ENCODE peak calls at places on chromosome 21, in nine cellular contexts. One of them, this sample, is unnamed.

GRCh38 chr21:15687208-15687607 is 42.6 kb upstream of the USP25 start:
- DNase-seq in activated CD8-positive, alpha-beta T cell treated with anti-CD3 and anti-CD28 coated beads for 36 hours: no peak
- DNase-seq in mucosa of gallbladder: no peak
- DNase-seq in HuH-7: no peak
- DNase-seq in stimulated activated CD8-positive, alpha-beta memory T cell treated with anti-CD3 and anti-CD28 coated beads, Interleukin-7, amount 100 ng/mL, for 1 hour: no peak
- DNase-seq in stimulated activated CD4-positive, alpha-beta T cell treated with anti-CD3 and anti-CD28 coated beads, Interleukin-1b, Interleukin-23, amount 100 ng/mL, for 24 hours: no peak
- DNase-seq in immature natural killer cell: no peak
- DNase-seq in nucleus accumbens: no peak
- DNase-seq in NCI-H774: no peak
- DNase-seq in this sample: no peak

GRCh38 chr21:31366825-31367224 is 22.8 kb upstream of the TIAM1 start:
- DNase-seq in HuH-7: no peak
- DNase-seq in activated CD8-positive, alpha-beta T cell treated with anti-CD3 and anti-CD28 coated beads for 36 hours: no peak
- DNase-seq in immature natural killer cell: no peak
- DNase-seq in nucleus accumbens: no peak
- DNase-seq in mucosa of gallbladder: peak
- DNase-seq in stimulated activated CD4-positive, alpha-beta T cell treated with anti-CD3 and anti-CD28 coated beads, Interleukin-1b, Interleukin-23, amount 100 ng/mL, for 24 hours: no peak
- DNase-seq in stimulated activated CD8-positive, alpha-beta memory T cell treated with anti-CD3 and anti-CD28 coated beads, Interleukin-7, amount 100 ng/mL, for 1 hour: no peak
- DNase-seq in NCI-H774: no peak
- DNase-seq in this sample: no peak

GRCh38 chr21:24823247-24823646 is 784.0 kb downstream of the MRPL39 start:
- DNase-seq in mucosa of gallbladder: no peak
- DNase-seq in stimulated activated CD8-positive, alpha-beta memory T cell treated with anti-CD3 and anti-CD28 coated beads, Interleukin-7, amount 100 ng/mL, for 1 hour: no peak
- DNase-seq in NCI-H774: no peak
- DNase-seq in nucleus accumbens: no peak
- DNase-seq in activated CD8-positive, alpha-beta T cell treated with anti-CD3 and anti-CD28 coated beads for 36 hours: no peak
- DNase-seq in immature natural killer cell: no peak
- DNase-seq in HuH-7: no peak
- DNase-seq in stimulated activated CD4-positive, alpha-beta T cell treated with anti-CD3 and anti-CD28 coated beads, Interleukin-1b, Interleukin-23, amount 100 ng/mL, for 24 hours: no peak
- DNase-seq in this sample: no peak

GRCh38 chr21:36535618-36536241 is 55.8 kb upstream of the CLDN14 start:
- DNase-seq in stimulated activated CD4-positive, alpha-beta T cell treated with anti-CD3 and anti-CD28 coated beads, Interleukin-1b, Interleukin-23, amount 100 ng/mL, for 24 hours: no peak
- DNase-seq in mucosa of gallbladder: no peak
- DNase-seq in nucleus accumbens: no peak
- DNase-seq in stimulated activated CD8-positive, alpha-beta memory T cell treated with anti-CD3 and anti-CD28 coated beads, Interleukin-7, amount 100 ng/mL, for 1 hour: no peak
- DNase-seq in NCI-H774: no peak
- DNase-seq in immature natural killer cell: no peak
- DNase-seq in activated CD8-positive, alpha-beta T cell treated with anti-CD3 and anti-CD28 coated beads for 36 hours: no peak
- DNase-seq in HuH-7: no peak
- DNase-seq in this sample: no peak

GRCh38 chr21:36487641-36488307 is 7.9 kb upstream of the CLDN14 start:
- DNase-seq in nucleus accumbens: no peak
- DNase-seq in mucosa of gallbladder: peak
- DNase-seq in immature natural killer cell: no peak
- DNase-seq in HuH-7: no peak
- DNase-seq in stimulated activated CD8-positive, alpha-beta memory T cell treated with anti-CD3 and anti-CD28 coated beads, Interleukin-7, amount 100 ng/mL, for 1 hour: no peak
- DNase-seq in stimulated activated CD4-positive, alpha-beta T cell treated with anti-CD3 and anti-CD28 coated beads, Interleukin-1b, Interleukin-23, amount 100 ng/mL, for 24 hours: no peak
- DNase-seq in activated CD8-positive, alpha-beta T cell treated with anti-CD3 and anti-CD28 coated beads for 36 hours: no peak
- DNase-seq in NCI-H774: peak
- DNase-seq in this sample: no peak

GRCh38 chr21:40841524-40842196 is 5.3 kb downstream of the DSCAM start:
- DNase-seq in mucosa of gallbladder: peak
- DNase-seq in stimulated activated CD8-positive, alpha-beta memory T cell treated with anti-CD3 and anti-CD28 coated beads, Interleukin-7, amount 100 ng/mL, for 1 hour: no peak
- DNase-seq in HuH-7: peak
- DNase-seq in immature natural killer cell: no peak
- DNase-seq in NCI-H774: peak
- DNase-seq in activated CD8-positive, alpha-beta T cell treated with anti-CD3 and anti-CD28 coated beads for 36 hours: peak
- DNase-seq in nucleus accumbens: peak
- DNase-seq in stimulated activated CD4-positive, alpha-beta T cell treated with anti-CD3 and anti-CD28 coated beads, Interleukin-1b, Interleukin-23, amount 100 ng/mL, for 24 hours: no peak
- DNase-seq in this sample: peak

GRCh38 chr21:22575165-22575584 is 1577.0 kb downstream of the NCAM2 start:
- DNase-seq in nucleus accumbens: no peak
- DNase-seq in NCI-H774: peak
- DNase-seq in mucosa of gallbladder: no peak
- DNase-seq in HuH-7: peak
- DNase-seq in immature natural killer cell: no peak
- DNase-seq in stimulated activated CD8-positive, alpha-beta memory T cell treated with anti-CD3 and anti-CD28 coated beads, Interleukin-7, amount 100 ng/mL, for 1 hour: no peak
- DNase-seq in stimulated activated CD4-positive, alpha-beta T cell treated with anti-CD3 and anti-CD28 coated beads, Interleukin-1b, Interleukin-23, amount 100 ng/mL, for 24 hours: no peak
- DNase-seq in activated CD8-positive, alpha-beta T cell treated with anti-CD3 and anti-CD28 coated beads for 36 hours: peak
- DNase-seq in this sample: peak

GRCh38 chr21:45972353-45972715 is 9.2 kb upstream of the COL6A1 start:
- DNase-seq in activated CD8-positive, alpha-beta T cell treated with anti-CD3 and anti-CD28 coated beads for 36 hours: peak
- DNase-seq in HuH-7: no peak
- DNase-seq in stimulated activated CD4-positive, alpha-beta T cell treated with anti-CD3 and anti-CD28 coated beads, Interleukin-1b, Interleukin-23, amount 100 ng/mL, for 24 hours: no peak
- DNase-seq in immature natural killer cell: no peak
- DNase-seq in nucleus accumbens: no peak
- DNase-seq in mucosa of gallbladder: peak
- DNase-seq in stimulated activated CD8-positive, alpha-beta memory T cell treated with anti-CD3 and anti-CD28 coated beads, Interleukin-7, amount 100 ng/mL, for 1 hour: no peak
- DNase-seq in NCI-H774: no peak
- DNase-seq in this sample: peak

GRCh38 chr21:42360317-42360716 is 6.0 kb downstream of the TFF1 start:
- DNase-seq in NCI-H774: no peak
- DNase-seq in mucosa of gallbladder: no peak
- DNase-seq in stimulated activated CD8-positive, alpha-beta memory T cell treated with anti-CD3 and anti-CD28 coated beads, Interleukin-7, amount 100 ng/mL, for 1 hour: no peak
- DNase-seq in nucleus accumbens: no peak
- DNase-seq in HuH-7: no peak
- DNase-seq in activated CD8-positive, alpha-beta T cell treated with anti-CD3 and anti-CD28 coated beads for 36 hours: peak
- DNase-seq in immature natural killer cell: peak
- DNase-seq in stimulated activated CD4-positive, alpha-beta T cell treated with anti-CD3 and anti-CD28 coated beads, Interleukin-1b, Interleukin-23, amount 100 ng/mL, for 24 hours: no peak
- DNase-seq in this sample: peak

GRCh38 chr21:14863745-14864210 is 201.0 kb downstream of the NRIP1 start:
- DNase-seq in nucleus accumbens: no peak
- DNase-seq in NCI-H774: no peak
- DNase-seq in activated CD8-positive, alpha-beta T cell treated with anti-CD3 and anti-CD28 coated beads for 36 hours: no peak
- DNase-seq in stimulated activated CD4-positive, alpha-beta T cell treated with anti-CD3 and anti-CD28 coated beads, Interleukin-1b, Interleukin-23, amount 100 ng/mL, for 24 hours: no peak
- DNase-seq in stimulated activated CD8-positive, alpha-beta memory T cell treated with anti-CD3 and anti-CD28 coated beads, Interleukin-7, amount 100 ng/mL, for 1 hour: no peak
- DNase-seq in HuH-7: no peak
- DNase-seq in immature natural killer cell: no peak
- DNase-seq in mucosa of gallbladder: no peak
- DNase-seq in this sample: no peak

GRCh38 chr21:41613421-41613998 is 105.6 kb upstream of the TMPRSS2 start:
- DNase-seq in immature natural killer cell: no peak
- DNase-seq in activated CD8-positive, alpha-beta T cell treated with anti-CD3 and anti-CD28 coated beads for 36 hours: no peak
- DNase-seq in stimulated activated CD8-positive, alpha-beta memory T cell treated with anti-CD3 and anti-CD28 coated beads, Interleukin-7, amount 100 ng/mL, for 1 hour: no peak
- DNase-seq in mucosa of gallbladder: no peak
- DNase-seq in nucleus accumbens: no peak
- DNase-seq in stimulated activated CD4-positive, alpha-beta T cell treated with anti-CD3 and anti-CD28 coated beads, Interleukin-1b, Interleukin-23, amount 100 ng/mL, for 24 hours: no peak
- DNase-seq in HuH-7: no peak
- DNase-seq in NCI-H774: no peak
- DNase-seq in this sample: no peak

GRCh38 chr21:41632748-41633475 is 125.0 kb upstream of the TMPRSS2 start:
- DNase-seq in activated CD8-positive, alpha-beta T cell treated with anti-CD3 and anti-CD28 coated beads for 36 hours: no peak
- DNase-seq in HuH-7: no peak
- DNase-seq in mucosa of gallbladder: no peak
- DNase-seq in nucleus accumbens: no peak
- DNase-seq in immature natural killer cell: no peak
- DNase-seq in stimulated activated CD4-positive, alpha-beta T cell treated with anti-CD3 and anti-CD28 coated beads, Interleukin-1b, Interleukin-23, amount 100 ng/mL, for 24 hours: no peak
- DNase-seq in NCI-H774: no peak
- DNase-seq in stimulated activated CD8-positive, alpha-beta memory T cell treated with anti-CD3 and anti-CD28 coated beads, Interleukin-7, amount 100 ng/mL, for 1 hour: no peak
- DNase-seq in this sample: no peak

GRCh38 chr21:36766511-36766910 is 67.6 kb downstream of the SIM2 start:
- DNase-seq in stimulated activated CD8-positive, alpha-beta memory T cell treated with anti-CD3 and anti-CD28 coated beads, Interleukin-7, amount 100 ng/mL, for 1 hour: no peak
- DNase-seq in immature natural killer cell: no peak
- DNase-seq in nucleus accumbens: no peak
- DNase-seq in activated CD8-positive, alpha-beta T cell treated with anti-CD3 and anti-CD28 coated beads for 36 hours: no peak
- DNase-seq in mucosa of gallbladder: no peak
- DNase-seq in HuH-7: no peak
- DNase-seq in NCI-H774: no peak
- DNase-seq in stimulated activated CD4-positive, alpha-beta T cell treated with anti-CD3 and anti-CD28 coated beads, Interleukin-1b, Interleukin-23, amount 100 ng/mL, for 24 hours: no peak
- DNase-seq in this sample: no peak

GRCh38 chr21:45984584-45985095 is 3.1 kb downstream of the COL6A1 start:
- DNase-seq in activated CD8-positive, alpha-beta T cell treated with anti-CD3 and anti-CD28 coated beads for 36 hours: no peak
- DNase-seq in mucosa of gallbladder: no peak
- DNase-seq in stimulated activated CD8-positive, alpha-beta memory T cell treated with anti-CD3 and anti-CD28 coated beads, Interleukin-7, amount 100 ng/mL, for 1 hour: no peak
- DNase-seq in nucleus accumbens: no peak
- DNase-seq in HuH-7: no peak
- DNase-seq in NCI-H774: no peak
- DNase-seq in stimulated activated CD4-positive, alpha-beta T cell treated with anti-CD3 and anti-CD28 coated beads, Interleukin-1b, Interleukin-23, amount 100 ng/mL, for 24 hours: no peak
- DNase-seq in immature natural killer cell: no peak
- DNase-seq in this sample: no peak

GRCh38 chr21:39037807-39038405 is 145.3 kb downstream of the PSMG1 start:
- DNase-seq in stimulated activated CD8-positive, alpha-beta memory T cell treated with anti-CD3 and anti-CD28 coated beads, Interleukin-7, amount 100 ng/mL, for 1 hour: no peak
- DNase-seq in stimulated activated CD4-positive, alpha-beta T cell treated with anti-CD3 and anti-CD28 coated beads, Interleukin-1b, Interleukin-23, amount 100 ng/mL, for 24 hours: no peak
- DNase-seq in HuH-7: no peak
- DNase-seq in mucosa of gallbladder: no peak
- DNase-seq in immature natural killer cell: no peak
- DNase-seq in activated CD8-positive, alpha-beta T cell treated with anti-CD3 and anti-CD28 coated beads for 36 hours: peak
- DNase-seq in nucleus accumbens: no peak
- DNase-seq in NCI-H774: no peak
- DNase-seq in this sample: peak

GRCh38 chr21:14773777-14774345 is 227.7 kb upstream of the SAMSN1 start:
- DNase-seq in immature natural killer cell: no peak
- DNase-seq in NCI-H774: peak
- DNase-seq in nucleus accumbens: no peak
- DNase-seq in stimulated activated CD4-positive, alpha-beta T cell treated with anti-CD3 and anti-CD28 coated beads, Interleukin-1b, Interleukin-23, amount 100 ng/mL, for 24 hours: peak
- DNase-seq in mucosa of gallbladder: peak
- DNase-seq in stimulated activated CD8-positive, alpha-beta memory T cell treated with anti-CD3 and anti-CD28 coated beads, Interleukin-7, amount 100 ng/mL, for 1 hour: no peak
- DNase-seq in activated CD8-positive, alpha-beta T cell treated with anti-CD3 and anti-CD28 coated beads for 36 hours: peak
- DNase-seq in HuH-7: peak
- DNase-seq in this sample: peak

GRCh38 chr21:46122758-46123683 is 25.1 kb downstream of the COL6A2 start:
- DNase-seq in mucosa of gallbladder: no peak
- DNase-seq in activated CD8-positive, alpha-beta T cell treated with anti-CD3 and anti-CD28 coated beads for 36 hours: no peak
- DNase-seq in stimulated activated CD4-positive, alpha-beta T cell treated with anti-CD3 and anti-CD28 coated beads, Interleukin-1b, Interleukin-23, amount 100 ng/mL, for 24 hours: no peak
- DNase-seq in nucleus accumbens: no peak
- DNase-seq in stimulated activated CD8-positive, alpha-beta memory T cell treated with anti-CD3 and anti-CD28 coated beads, Interleukin-7, amount 100 ng/mL, for 1 hour: no peak
- DNase-seq in immature natural killer cell: no peak
- DNase-seq in HuH-7: no peak
- DNase-seq in NCI-H774: no peak
- DNase-seq in this sample: no peak

GRCh38 chr21:41634211-41634694 is 126.3 kb upstream of the TMPRSS2 start:
- DNase-seq in mucosa of gallbladder: peak
- DNase-seq in HuH-7: no peak
- DNase-seq in stimulated activated CD4-positive, alpha-beta T cell treated with anti-CD3 and anti-CD28 coated beads, Interleukin-1b, Interleukin-23, amount 100 ng/mL, for 24 hours: no peak
- DNase-seq in activated CD8-positive, alpha-beta T cell treated with anti-CD3 and anti-CD28 coated beads for 36 hours: no peak
- DNase-seq in immature natural killer cell: no peak
- DNase-seq in NCI-H774: no peak
- DNase-seq in stimulated activated CD8-positive, alpha-beta memory T cell treated with anti-CD3 and anti-CD28 coated beads, Interleukin-7, amount 100 ng/mL, for 1 hour: no peak
- DNase-seq in nucleus accumbens: no peak
- DNase-seq in this sample: peak

GRCh38 chr21:28810826-28811524 is 181.7 kb downstream of the LTN1 start:
- DNase-seq in activated CD8-positive, alpha-beta T cell treated with anti-CD3 and anti-CD28 coated beads for 36 hours: no peak
- DNase-seq in immature natural killer cell: no peak
- DNase-seq in HuH-7: no peak
- DNase-seq in stimulated activated CD4-positive, alpha-beta T cell treated with anti-CD3 and anti-CD28 coated beads, Interleukin-1b, Interleukin-23, amount 100 ng/mL, for 24 hours: no peak
- DNase-seq in mucosa of gallbladder: no peak
- DNase-seq in stimulated activated CD8-positive, alpha-beta memory T cell treated with anti-CD3 and anti-CD28 coated beads, Interleukin-7, amount 100 ng/mL, for 1 hour: no peak
- DNase-seq in nucleus accumbens: no peak
- DNase-seq in NCI-H774: no peak
- DNase-seq in this sample: no peak

GRCh38 chr21:43984905-43985689 is 27.0 kb upstream of the TRAPPC10 start:
- DNase-seq in immature natural killer cell: no peak
- DNase-seq in stimulated activated CD8-positive, alpha-beta memory T cell treated with anti-CD3 and anti-CD28 coated beads, Interleukin-7, amount 100 ng/mL, for 1 hour: no peak
- DNase-seq in mucosa of gallbladder: no peak
- DNase-seq in nucleus accumbens: no peak
- DNase-seq in activated CD8-positive, alpha-beta T cell treated with anti-CD3 and anti-CD28 coated beads for 36 hours: no peak
- DNase-seq in NCI-H774: no peak
- DNase-seq in HuH-7: no peak
- DNase-seq in stimulated activated CD4-positive, alpha-beta T cell treated with anti-CD3 and anti-CD28 coated beads, Interleukin-1b, Interleukin-23, amount 100 ng/mL, for 24 hours: no peak
- DNase-seq in this sample: no peak

GRCh38 chr21:45593162-45594022 is 50.1 kb upstream of the PCBP3 start:
- DNase-seq in mucosa of gallbladder: no peak
- DNase-seq in NCI-H774: no peak
- DNase-seq in HuH-7: no peak
- DNase-seq in stimulated activated CD4-positive, alpha-beta T cell treated with anti-CD3 and anti-CD28 coated beads, Interleukin-1b, Interleukin-23, amount 100 ng/mL, for 24 hours: no peak
- DNase-seq in immature natural killer cell: no peak
- DNase-seq in nucleus accumbens: no peak
- DNase-seq in stimulated activated CD8-positive, alpha-beta memory T cell treated with anti-CD3 and anti-CD28 coated beads, Interleukin-7, amount 100 ng/mL, for 1 hour: no peak
- DNase-seq in activated CD8-positive, alpha-beta T cell treated with anti-CD3 and anti-CD28 coated beads for 36 hours: no peak
- DNase-seq in this sample: no peak

GRCh38 chr21:31503467-31503866 is 156.0 kb upstream of the SOD1 start:
- DNase-seq in mucosa of gallbladder: no peak
- DNase-seq in NCI-H774: no peak
- DNase-seq in stimulated activated CD8-positive, alpha-beta memory T cell treated with anti-CD3 and anti-CD28 coated beads, Interleukin-7, amount 100 ng/mL, for 1 hour: no peak
- DNase-seq in HuH-7: no peak
- DNase-seq in nucleus accumbens: no peak
- DNase-seq in stimulated activated CD4-positive, alpha-beta T cell treated with anti-CD3 and anti-CD28 coated beads, Interleukin-1b, Interleukin-23, amount 100 ng/mL, for 24 hours: no peak
- DNase-seq in activated CD8-positive, alpha-beta T cell treated with anti-CD3 and anti-CD28 coated beads for 36 hours: no peak
- DNase-seq in immature natural killer cell: no peak
- DNase-seq in this sample: no peak

GRCh38 chr21:36325373-36326010 is 5.5 kb downstream of the MORC3 start:
- DNase-seq in HuH-7: peak
- DNase-seq in stimulated activated CD8-positive, alpha-beta memory T cell treated with anti-CD3 and anti-CD28 coated beads, Interleukin-7, amount 100 ng/mL, for 1 hour: no peak
- DNase-seq in activated CD8-positive, alpha-beta T cell treated with anti-CD3 and anti-CD28 coated beads for 36 hours: no peak
- DNase-seq in immature natural killer cell: no peak
- DNase-seq in mucosa of gallbladder: no peak
- DNase-seq in NCI-H774: no peak
- DNase-seq in nucleus accumbens: no peak
- DNase-seq in stimulated activated CD4-positive, alpha-beta T cell treated with anti-CD3 and anti-CD28 coated beads, Interleukin-1b, Interleukin-23, amount 100 ng/mL, for 24 hours: no peak
- DNase-seq in this sample: no peak

GRCh38 chr21:31529406-31529805 is 130.1 kb upstream of the SOD1 start:
- DNase-seq in immature natural killer cell: no peak
- DNase-seq in stimulated activated CD8-positive, alpha-beta memory T cell treated with anti-CD3 and anti-CD28 coated beads, Interleukin-7, amount 100 ng/mL, for 1 hour: no peak
- DNase-seq in NCI-H774: no peak
- DNase-seq in HuH-7: no peak
- DNase-seq in nucleus accumbens: no peak
- DNase-seq in stimulated activated CD4-positive, alpha-beta T cell treated with anti-CD3 and anti-CD28 coated beads, Interleukin-1b, Interleukin-23, amount 100 ng/mL, for 24 hours: no peak
- DNase-seq in mucosa of gallbladder: no peak
- DNase-seq in activated CD8-positive, alpha-beta T cell treated with anti-CD3 and anti-CD28 coated beads for 36 hours: no peak
- DNase-seq in this sample: no peak

GRCh38 chr21:32578107-32578691 is 7.1 kb downstream of the TCP10L start:
- DNase-seq in activated CD8-positive, alpha-beta T cell treated with anti-CD3 and anti-CD28 coated beads for 36 hours: peak
- DNase-seq in stimulated activated CD8-positive, alpha-beta memory T cell treated with anti-CD3 and anti-CD28 coated beads, Interleukin-7, amount 100 ng/mL, for 1 hour: no peak
- DNase-seq in stimulated activated CD4-positive, alpha-beta T cell treated with anti-CD3 and anti-CD28 coated beads, Interleukin-1b, Interleukin-23, amount 100 ng/mL, for 24 hours: no peak
- DNase-seq in immature natural killer cell: no peak
- DNase-seq in mucosa of gallbladder: no peak
- DNase-seq in nucleus accumbens: no peak
- DNase-seq in HuH-7: peak
- DNase-seq in NCI-H774: no peak
- DNase-seq in this sample: peak

GRCh38 chr21:26534517-26534916 is 38.6 kb downstream of the CYYR1 start:
- DNase-seq in stimulated activated CD8-positive, alpha-beta memory T cell treated with anti-CD3 and anti-CD28 coated beads, Interleukin-7, amount 100 ng/mL, for 1 hour: no peak
- DNase-seq in NCI-H774: no peak
- DNase-seq in nucleus accumbens: no peak
- DNase-seq in HuH-7: no peak
- DNase-seq in immature natural killer cell: no peak
- DNase-seq in activated CD8-positive, alpha-beta T cell treated with anti-CD3 and anti-CD28 coated beads for 36 hours: no peak
- DNase-seq in stimulated activated CD4-positive, alpha-beta T cell treated with anti-CD3 and anti-CD28 coated beads, Interleukin-1b, Interleukin-23, amount 100 ng/mL, for 24 hours: no peak
- DNase-seq in mucosa of gallbladder: no peak
- DNase-seq in this sample: no peak

GRCh38 chr21:41167348-41168342 is at the start of gene BACE2:
- DNase-seq in stimulated activated CD8-positive, alpha-beta memory T cell treated with anti-CD3 and anti-CD28 coated beads, Interleukin-7, amount 100 ng/mL, for 1 hour: no peak
- DNase-seq in stimulated activated CD4-positive, alpha-beta T cell treated with anti-CD3 and anti-CD28 coated beads, Interleukin-1b, Interleukin-23, amount 100 ng/mL, for 24 hours: peak
- DNase-seq in mucosa of gallbladder: peak
- DNase-seq in HuH-7: peak
- DNase-seq in NCI-H774: peak
- DNase-seq in activated CD8-positive, alpha-beta T cell treated with anti-CD3 and anti-CD28 coated beads for 36 hours: peak
- DNase-seq in nucleus accumbens: peak
- DNase-seq in immature natural killer cell: no peak
- DNase-seq in this sample: peak

GRCh38 chr21:27700974-27701614 is 734.2 kb upstream of the ADAMTS5 start:
- DNase-seq in stimulated activated CD4-positive, alpha-beta T cell treated with anti-CD3 and anti-CD28 coated beads, Interleukin-1b, Interleukin-23, amount 100 ng/mL, for 24 hours: peak
- DNase-seq in HuH-7: peak
- DNase-seq in stimulated activated CD8-positive, alpha-beta memory T cell treated with anti-CD3 and anti-CD28 coated beads, Interleukin-7, amount 100 ng/mL, for 1 hour: no peak
- DNase-seq in immature natural killer cell: peak
- DNase-seq in activated CD8-positive, alpha-beta T cell treated with anti-CD3 and anti-CD28 coated beads for 36 hours: peak
- DNase-seq in nucleus accumbens: peak
- DNase-seq in NCI-H774: peak
- DNase-seq in mucosa of gallbladder: peak
- DNase-seq in this sample: peak

GRCh38 chr21:42969193-42969600 is 5.2 kb upstream of the PKNOX1 start:
- DNase-seq in HuH-7: no peak
- DNase-seq in nucleus accumbens: no peak
- DNase-seq in NCI-H774: no peak
- DNase-seq in activated CD8-positive, alpha-beta T cell treated with anti-CD3 and anti-CD28 coated beads for 36 hours: no peak
- DNase-seq in stimulated activated CD8-positive, alpha-beta memory T cell treated with anti-CD3 and anti-CD28 coated beads, Interleukin-7, amount 100 ng/mL, for 1 hour: no peak
- DNase-seq in stimulated activated CD4-positive, alpha-beta T cell treated with anti-CD3 and anti-CD28 coated beads, Interleukin-1b, Interleukin-23, amount 100 ng/mL, for 24 hours: no peak
- DNase-seq in immature natural killer cell: no peak
- DNase-seq in mucosa of gallbladder: no peak
- DNase-seq in this sample: no peak

GRCh38 chr21:34223376-34223775 is 140.4 kb upstream of the KCNE2 start:
- DNase-seq in mucosa of gallbladder: no peak
- DNase-seq in nucleus accumbens: no peak
- DNase-seq in stimulated activated CD4-positive, alpha-beta T cell treated with anti-CD3 and anti-CD28 coated beads, Interleukin-1b, Interleukin-23, amount 100 ng/mL, for 24 hours: no peak
- DNase-seq in HuH-7: no peak
- DNase-seq in activated CD8-positive, alpha-beta T cell treated with anti-CD3 and anti-CD28 coated beads for 36 hours: no peak
- DNase-seq in immature natural killer cell: no peak
- DNase-seq in NCI-H774: no peak
- DNase-seq in stimulated activated CD8-positive, alpha-beta memory T cell treated with anti-CD3 and anti-CD28 coated beads, Interleukin-7, amount 100 ng/mL, for 1 hour: no peak
- DNase-seq in this sample: no peak

GRCh38 chr21:38075833-38076567 is 159.7 kb upstream of the KCNJ6 start:
- DNase-seq in stimulated activated CD8-positive, alpha-beta memory T cell treated with anti-CD3 and anti-CD28 coated beads, Interleukin-7, amount 100 ng/mL, for 1 hour: no peak
- DNase-seq in stimulated activated CD4-positive, alpha-beta T cell treated with anti-CD3 and anti-CD28 coated beads, Interleukin-1b, Interleukin-23, amount 100 ng/mL, for 24 hours: no peak
- DNase-seq in immature natural killer cell: no peak
- DNase-seq in nucleus accumbens: no peak
- DNase-seq in activated CD8-positive, alpha-beta T cell treated with anti-CD3 and anti-CD28 coated beads for 36 hours: no peak
- DNase-seq in mucosa of gallbladder: no peak
- DNase-seq in NCI-H774: no peak
- DNase-seq in HuH-7: no peak
- DNase-seq in this sample: no peak